ENCODE peak calls at places on chromosomes 7 and 10, in nine cellular contexts. T, Y, X, M, V, G, F, Q and I are unnamed samples. For H3K4me1, the result is how much of the 10 kb centered on the place peaks cover.

GRCh38 chr10:132762267-132762666 is 23.7 kb downstream of the NKX6-2 start:
- DNase-seq in V (no peak), G (no peak), Y (no peak), Q (no peak), M (no peak), T (no peak), F (no peak), X (no peak), I (no peak)

GRCh38 chr10:132997517-132998265 is 55.3 kb upstream of the CFAP46 start:
- DNase-seq in M (no peak), T (no peak), F (no peak), Y (no peak), V (no peak), Q (no peak), G (no peak), X (no peak), I (no peak)

GRCh38 chr7:116528008-116528789 is 3.4 kb downstream of the CAV1 start:
- DNase-seq in Q (peak), Y (no peak), M (no peak), X (no peak), V (peak), G (no peak), T (peak), F (peak), I (no peak)

GRCh38 chr7:151271699-151272355 is 23.3 kb upstream of the SMARCD3 start:
- DNase-seq in G (no peak), T (peak), Y (peak), M (peak), F (peak), Q (no peak), V (peak), X (peak), I (no peak)

GRCh38 chr7:149090397-149091195 is at the start of gene ZNF786:
- DNase-seq in V (peak), F (peak), Y (peak), Q (peak), G (peak), M (peak), T (peak), X (peak), I (peak)

GRCh38 chr10:102135956-102136526 is 3.2 kb downstream of the PPRC1 start:
- DNase-seq in X (no peak), Q (no peak), G (no peak), M (no peak), F (no peak), T (no peak), V (no peak), Y (no peak), I (no peak)

GRCh38 chr7:16753932-16754571 is 497 bp downstream of the TSPAN13 start:
- DNase-seq in Q (peak), M (peak), V (peak), T (peak), Y (peak), X (no peak), F (no peak), G (peak), I (no peak)

GRCh38 chr10:62183442-62183841 is 85.2 kb downstream of the RTKN2 start:
- DNase-seq in X (peak), M (peak), Y (no peak), F (no peak), V (no peak), G (no peak), Q (peak), T (no peak), I (no peak)

GRCh38 chr7:3510101-3511020 is 209.3 kb downstream of the SDK1 start:
- DNase-seq in V (no peak), Q (no peak), X (no peak), M (no peak), T (no peak), G (no peak), F (no peak), Y (no peak), I (no peak)

GRCh38 chr10:81831060-81831459 is 43.9 kb upstream of the NRG3 start:
- DNase-seq in G (no peak), T (no peak), M (no peak), F (no peak), V (no peak), Y (no peak), X (no peak), Q (no peak), I (no peak)

GRCh38 chr10:67327626-67328535 is 368.1 kb downstream of the CTNNA3 start:
- DNase-seq in G (no peak), F (no peak), T (no peak), Y (no peak), Q (no peak), M (no peak), V (no peak), X (no peak), I (no peak)

GRCh38 chr7:27182285-27182827 is 2.7 kb downstream of the HOXA11 start:
- DNase-seq in V (peak), Y (no peak), G (peak), F (no peak), M (no peak), T (peak), X (no peak), Q (no peak), I (no peak)

GRCh38 chr10:75195035-75195763 is 15.4 kb upstream of the VDAC2 start:
- DNase-seq in Y (no peak), X (no peak), Q (no peak), M (no peak), V (no peak), F (no peak), T (no peak), G (no peak), I (no peak)

GRCh38 chr10:16470747-16471146 is 33.9 kb downstream of the PTER start:
- DNase-seq in F (no peak), M (no peak), V (no peak), Q (no peak), Y (no peak), X (no peak), T (no peak), G (no peak), I (no peak)

GRCh38 chr10:31630866-31631567 is 297.6 kb downstream of the ARHGAP12 start:
- DNase-seq in V (no peak), F (no peak), Y (no peak), G (no peak), T (no peak), X (no peak), Q (no peak), M (no peak), I (no peak)

GRCh38 chr7:644381-645305 is 81.9 kb upstream of the DNAAF5 start:
- DNase-seq in Y (no peak), G (no peak), T (no peak), Q (no peak), M (no peak), V (no peak), X (no peak), F (no peak), I (no peak)

GRCh38 chr7:105224884-105225651 is 163.7 kb downstream of the SRPK2 start:
- DNase-seq in T (no peak), X (no peak), V (no peak), Q (peak), G (no peak), M (no peak), F (no peak), Y (no peak), I (no peak)

DNA sequence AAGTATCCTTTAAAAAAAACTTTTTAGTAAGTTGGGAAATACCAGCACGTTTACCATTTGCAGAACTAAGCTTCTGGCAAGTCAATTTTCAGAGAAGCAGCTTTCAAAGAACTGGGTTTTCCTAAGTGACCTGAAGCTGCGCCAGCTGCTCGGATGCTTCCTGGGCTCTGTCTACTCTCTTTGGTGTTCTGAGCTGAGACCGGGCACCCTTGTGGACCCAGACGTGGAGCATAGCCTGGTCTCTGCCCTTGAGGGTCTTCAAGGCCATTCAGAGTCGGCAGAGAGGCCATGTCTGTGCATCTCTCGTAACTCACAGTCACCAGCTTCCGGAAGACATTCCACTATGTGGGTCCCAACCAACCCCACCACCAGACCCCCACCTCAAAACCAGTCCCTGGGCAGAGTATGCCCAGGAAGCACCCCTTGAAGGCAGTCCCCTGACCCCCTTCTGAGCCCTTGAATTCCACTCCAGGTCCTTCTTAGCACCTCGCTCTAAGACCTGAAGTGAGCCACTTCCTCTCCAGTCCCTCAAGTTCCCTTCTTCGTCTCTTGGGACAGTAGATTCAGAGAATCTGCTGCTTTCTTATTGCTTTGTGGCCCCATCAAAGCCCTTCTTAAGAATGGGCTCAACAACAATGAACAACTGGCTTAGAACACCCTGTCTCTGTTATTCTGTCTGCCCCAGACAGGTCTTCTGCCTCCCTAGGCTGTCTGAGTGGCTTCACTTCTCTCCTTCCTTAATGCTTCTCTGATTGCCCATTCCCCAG is 8.5 kb downstream of the CALML5 start:
- DNase-seq in G (no peak), X (no peak), V (no peak), Y (no peak), M (no peak), F (no peak), T (no peak), Q (no peak), I (no peak)
- H3K4me1 ChIP-seq in G (under half), X (under half), V (under half), Y (under half), M (half or more), F (under half), T (under half), Q (under half), I (under half)

DNA sequence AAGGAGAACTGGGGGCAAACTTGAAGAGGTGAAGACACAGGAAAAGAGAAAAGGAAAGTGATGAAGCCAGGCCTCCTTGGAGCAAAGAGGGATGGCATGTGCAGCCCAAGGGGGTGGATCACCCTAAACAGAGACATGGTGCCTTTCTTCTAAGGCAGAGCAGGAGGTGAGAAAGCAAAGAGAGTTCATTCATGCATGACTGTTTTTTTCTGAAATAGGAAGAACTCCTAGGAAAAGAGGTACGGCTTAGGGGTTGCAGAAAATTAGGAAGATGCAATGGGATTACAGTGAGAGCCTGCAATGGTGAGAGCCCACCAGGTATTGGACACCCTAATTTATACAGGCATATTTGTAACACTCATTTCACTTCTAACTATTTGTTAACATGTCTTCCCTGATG is 15.9 kb downstream of the ITGB1 start:
- DNase-seq in G (no peak), X (no peak), V (no peak), T (no peak), F (no peak), Q (no peak), Y (no peak), M (no peak), I (no peak)
- H3K4me1 ChIP-seq in G (half or more), X (under half), V (under half), T (half or more), F (half or more), Q (under half), Y (under half), M (under half), I (under half)

GRCh38 chr7:55132890-55133551 is 114.2 kb downstream of the EGFR start:
- DNase-seq in V (peak), T (peak), Q (no peak), G (no peak), M (peak), X (no peak), Y (no peak), F (peak), I (no peak)
- H3K4me1 ChIP-seq in V (under half), T (half or more), Q (under half), G (under half), M (under half), X (under half), Y (under half), F (half or more), I (under half)

GRCh38 chr10:83922246-83922860 is 217.0 kb upstream of the GHITM start:
- DNase-seq in G (no peak), M (no peak), Q (no peak), V (no peak), T (no peak), X (no peak), Y (no peak), F (no peak), I (no peak)
- H3K4me1 ChIP-seq in G (under half), M (under half), Q (under half), V (under half), T (under half), X (under half), Y (under half), F (under half), I (under half)

DNA sequence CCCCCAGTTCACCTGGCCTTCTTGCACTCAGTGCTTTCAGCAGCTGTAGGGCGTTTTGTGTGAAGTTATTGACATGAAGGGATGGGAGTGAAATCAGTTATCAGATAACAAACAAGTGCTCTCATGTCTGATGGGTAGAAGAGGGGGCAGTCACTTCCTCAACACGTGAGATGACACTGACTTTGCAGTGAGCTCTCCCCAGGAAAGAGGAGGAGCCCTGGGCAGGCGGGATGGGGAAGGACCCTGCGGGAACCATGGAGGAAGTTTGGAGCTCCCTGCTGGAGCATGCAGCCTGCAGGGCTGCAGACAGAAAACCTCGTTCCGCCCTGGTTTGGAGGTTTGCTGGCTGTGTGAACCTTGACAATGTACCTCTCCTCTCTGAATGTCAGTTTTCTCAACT is 38.7 kb downstream of the GPR26 start:
- DNase-seq in V (no peak), M (no peak), X (no peak), Y (no peak), F (no peak), T (no peak), G (no peak), Q (no peak), I (no peak)
- H3K4me1 ChIP-seq in V (under half), M (under half), X (under half), Y (under half), F (under half), T (under half), G (under half), Q (under half), I (under half)

DNA sequence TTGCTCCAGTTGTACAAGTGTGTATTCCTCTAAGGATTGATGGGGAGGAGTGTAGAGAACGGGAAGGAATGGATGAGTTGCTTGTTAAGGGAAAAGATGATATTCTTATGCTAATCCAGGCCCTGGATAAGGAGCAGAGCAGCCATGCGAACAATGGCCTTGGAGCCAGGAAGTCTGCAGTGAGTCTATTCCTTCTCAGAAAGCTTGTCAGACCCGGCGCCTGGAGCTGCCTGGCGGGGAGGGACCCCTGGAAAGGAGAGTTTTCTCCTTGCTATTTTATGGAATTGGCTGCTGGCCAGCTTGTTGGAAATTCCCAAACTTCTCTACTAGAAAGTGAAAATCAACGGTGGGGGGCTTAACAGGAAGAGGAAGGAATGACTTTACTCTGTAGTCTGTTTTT is 89.1 kb downstream of the MMRN2 start:
- DNase-seq in Y (no peak), X (no peak), G (no peak), Q (no peak), M (no peak), F (no peak), T (no peak), V (no peak), I (no peak)
- H3K4me1 ChIP-seq in Y (under half), X (under half), G (under half), Q (under half), M (under half), F (under half), T (under half), V (under half), I (under half)

GRCh38 chr10:95505641-95506040 is 55.5 kb downstream of the SORBS1 start:
- DNase-seq in M (no peak), T (no peak), F (no peak), X (no peak), Y (no peak), V (no peak), G (no peak), Q (no peak), I (no peak)
- H3K4me1 ChIP-seq in M (half or more), T (under half), F (half or more), X (under half), Y (under half), V (under half), G (half or more), Q (under half), I (under half)

GRCh38 chr10:44914891-44915290 is 3.8 kb downstream of the TMEM72 start:
- DNase-seq in Y (no peak), X (no peak), V (no peak), G (no peak), T (no peak), M (no peak), Q (no peak), F (no peak), I (no peak)
- H3K4me1 ChIP-seq in Y (under half), X (under half), V (under half), G (under half), T (under half), M (under half), Q (under half), F (under half), I (under half)